ENCODE peak calls at places on chromosomes 13 and 19, in six cellular contexts. D is glomerular endothelial cell, G is AG09309, T is AG10803, I is EL, Z is esophagus squamous epithelium. N is an unnamed sample.

GRCh38 chr19:46955114-46955812 is 64.4 kb upstream of the NPAS1 start:
- DNase-seq in D (no peak), G (no peak), T (no peak), I (peak; percentile 53), Z (no peak), N (peak; percentile 72)

GRCh38 chr13:65656740-65657329 is 1573.3 kb downstream of the PCDH9 start:
- DNase-seq in D (peak; percentile 10), G (no peak), T (peak; percentile 8), I (peak; percentile 5), Z (no peak), N (no peak)

GRCh38 chr13:103100795-103101194 is 34.6 kb upstream of the SLC10A2 start:
- DNase-seq in D (no peak), G (no peak), T (no peak), I (no peak), Z (no peak), N (no peak)

GRCh38 chr13:44331912-44332840 is 41.4 kb upstream of the SERP2 start:
- DNase-seq in D (no peak), G (no peak), T (peak; percentile 77), I (peak; percentile 78), Z (no peak), N (peak; percentile 97)

GRCh38 chr19:15623711-15624318 is 8.8 kb downstream of the CYP4F8 start:
- DNase-seq in D (no peak), G (no peak), T (no peak), I (no peak), Z (no peak), N (no peak)

GRCh38 chr13:98785968-98786367 is 33.5 kb upstream of the SLC15A1 start:
- DNase-seq in D (no peak), G (no peak), T (no peak), I (no peak), Z (no peak), N (no peak)

GRCh38 chr19:19338082-19338481 is 17.5 kb downstream of the MAU2 start:
- DNase-seq in D (no peak), G (no peak), T (peak; percentile 38), I (peak; percentile 20), Z (no peak), N (peak; percentile 85)

GRCh38 chr13:106484755-106485193 is 50.7 kb downstream of the EFNB2 start:
- DNase-seq in D (no peak), G (no peak), T (no peak), I (no peak), Z (no peak), N (peak; percentile 52)

GRCh38 chr19:12806242-12807131 is at the start of gene RNASEH2A:
- DNase-seq in D (no peak), G (peak; percentile 49), T (peak; percentile 88), I (peak; percentile 88), Z (no peak), N (peak; percentile 87)

GRCh38 chr19:4732680-4733114 is 9.1 kb upstream of the DPP9 start:
- DNase-seq in D (no peak), G (no peak), T (peak; percentile 49), I (peak; percentile 64), Z (no peak), N (peak; percentile 67)

GRCh38 chr19:38993271-38993670 is 17.7 kb upstream of the FBXO17 start:
- DNase-seq in D (peak; percentile 36), G (no peak), T (peak; percentile 55), I (peak; percentile 84), Z (no peak), N (peak; percentile 81)

GRCh38 chr19:48940902-48941301 is 7.4 kb downstream of the DHDH start:
- DNase-seq in D (no peak), G (no peak), T (no peak), I (no peak), Z (no peak), N (no peak)

GRCh38 chr19:49116544-49116943 is 2.4 kb downstream of the LIN7B start:
- DNase-seq in D (no peak), G (no peak), T (no peak), I (no peak), Z (no peak), N (no peak)

GRCh38 chr13:99432637-99433542 is 68.4 kb upstream of the TM9SF2 start:
- DNase-seq in D (peak; percentile 18), G (no peak), T (peak; percentile 78), I (peak; percentile 83), Z (peak; percentile 8), N (peak; percentile 79)

GRCh38 chr13:70844391-70845108 is 736.3 kb upstream of the KLHL1 start:
- DNase-seq in D (no peak), G (no peak), T (no peak), I (no peak), Z (no peak), N (no peak)

GRCh38 chr19:7658219-7658686 is 10.6 kb upstream of the RETN start:
- DNase-seq in D (no peak), G (no peak), T (no peak), I (no peak), Z (no peak), N (no peak)

GRCh38 chr13:73069206-73069815 is 10.5 kb downstream of the KLF5 start:
- DNase-seq in D (no peak), G (peak; percentile 21), T (peak; percentile 4), I (peak; percentile 48), Z (no peak), N (no peak)

N was measured in RPMI7951.